ENCODE peak calls at places on chromosomes 11 and 22, in five cellular contexts. One of them, this sample, is unnamed.

GRCh38 chr22:36625102-36625501 is 78.5 kb downstream of the CACNG2 start:
- DNase-seq in mammary epithelial cell: no peak
- DNase-seq in upper lobe of left lung: no peak
- DNase-seq in GM12865: no peak
- DNase-seq in adrenal gland: no peak
- DNase-seq in this sample: no peak

GRCh38 chr11:46948378-46949131 is 12.0 kb downstream of the CSTPP1 start:
- DNase-seq in mammary epithelial cell: peak; percentile 60
- DNase-seq in upper lobe of left lung: no peak
- DNase-seq in GM12865: no peak
- DNase-seq in adrenal gland: no peak
- DNase-seq in this sample: peak; percentile 43

GRCh38 chr22:50734343-50734771 is 3.6 kb upstream of the ACR start:
- DNase-seq in mammary epithelial cell: no peak
- DNase-seq in upper lobe of left lung: no peak
- DNase-seq in GM12865: no peak
- DNase-seq in adrenal gland: peak; percentile 13
- DNase-seq in this sample: no peak

GRCh38 chr22:49502126-49502826 is 325.4 kb downstream of the BRD1 start:
- DNase-seq in mammary epithelial cell: no peak
- DNase-seq in upper lobe of left lung: no peak
- DNase-seq in GM12865: no peak
- DNase-seq in adrenal gland: no peak
- DNase-seq in this sample: no peak

GRCh38 chr11:911031-911889 is 650 bp upstream of the CHID1 start:
- DNase-seq in mammary epithelial cell: peak; percentile 38
- DNase-seq in upper lobe of left lung: no peak
- DNase-seq in GM12865: peak; percentile 55
- DNase-seq in adrenal gland: peak; percentile 75
- DNase-seq in this sample: peak; percentile 39

GRCh38 chr11:86478348-86478747 is 103.7 kb downstream of the CCDC81 start:
- DNase-seq in mammary epithelial cell: no peak
- DNase-seq in upper lobe of left lung: no peak
- DNase-seq in GM12865: no peak
- DNase-seq in adrenal gland: no peak
- DNase-seq in this sample: no peak

GRCh38 chr22:35991168-35991567 is 37.5 kb downstream of the RBFOX2 start:
- DNase-seq in mammary epithelial cell: no peak
- DNase-seq in upper lobe of left lung: no peak
- DNase-seq in GM12865: no peak
- DNase-seq in adrenal gland: no peak
- DNase-seq in this sample: no peak

GRCh38 chr11:73268671-73269271 is 3.4 kb upstream of the P2RY6 start:
- DNase-seq in mammary epithelial cell: no peak
- DNase-seq in upper lobe of left lung: no peak
- DNase-seq in GM12865: no peak
- DNase-seq in adrenal gland: no peak
- DNase-seq in this sample: no peak

GRCh38 chr11:46348566-46348981 is 1.3 kb downstream of the DGKZ start:
- DNase-seq in mammary epithelial cell: no peak
- DNase-seq in upper lobe of left lung: no peak
- DNase-seq in GM12865: no peak
- DNase-seq in adrenal gland: no peak
- DNase-seq in this sample: peak; percentile 70

GRCh38 chr22:49869855-49870712 is 16.4 kb downstream of the ZBED4 start:
- DNase-seq in mammary epithelial cell: no peak
- DNase-seq in upper lobe of left lung: no peak
- DNase-seq in GM12865: no peak
- DNase-seq in adrenal gland: no peak
- DNase-seq in this sample: no peak

GRCh38 chr11:118342503-118343161 is at the start of gene CD3D:
- DNase-seq in mammary epithelial cell: no peak
- DNase-seq in upper lobe of left lung: no peak
- DNase-seq in GM12865: no peak
- DNase-seq in adrenal gland: no peak
- DNase-seq in this sample: no peak

GRCh38 chr11:118340437-118340836 is 2.1 kb downstream of the CD3D start:
- DNase-seq in mammary epithelial cell: no peak
- DNase-seq in upper lobe of left lung: no peak
- DNase-seq in GM12865: no peak
- DNase-seq in adrenal gland: no peak
- DNase-seq in this sample: no peak

GRCh38 chr11:118341749-118342489 is 586 bp downstream of the CD3D start:
- DNase-seq in mammary epithelial cell: no peak
- DNase-seq in upper lobe of left lung: no peak
- DNase-seq in GM12865: no peak
- DNase-seq in adrenal gland: no peak
- DNase-seq in this sample: no peak

GRCh38 chr11:118343248-118343647 is 743 bp upstream of the CD3D start:
- DNase-seq in mammary epithelial cell: no peak
- DNase-seq in upper lobe of left lung: no peak
- DNase-seq in GM12865: peak; percentile 38
- DNase-seq in adrenal gland: no peak
- DNase-seq in this sample: no peak

GRCh38 chr11:118343981-118344521 is at the start of gene CD3G:
- DNase-seq in mammary epithelial cell: no peak
- DNase-seq in upper lobe of left lung: no peak
- DNase-seq in GM12865: no peak
- DNase-seq in adrenal gland: no peak
- DNase-seq in this sample: no peak
- H3K4me3 ChIP-seq in mammary epithelial cell: no peak within 1 kb of the TSS
- H3K4me3 ChIP-seq in upper lobe of left lung: no peak within 1 kb of the TSS
- H3K4me3 ChIP-seq in GM12865: no peak within 1 kb of the TSS
- H3K4me3 ChIP-seq in adrenal gland: no peak within 1 kb of the TSS
- H3K4me3 ChIP-seq in this sample: no peak within 1 kb of the TSS

DNA sequence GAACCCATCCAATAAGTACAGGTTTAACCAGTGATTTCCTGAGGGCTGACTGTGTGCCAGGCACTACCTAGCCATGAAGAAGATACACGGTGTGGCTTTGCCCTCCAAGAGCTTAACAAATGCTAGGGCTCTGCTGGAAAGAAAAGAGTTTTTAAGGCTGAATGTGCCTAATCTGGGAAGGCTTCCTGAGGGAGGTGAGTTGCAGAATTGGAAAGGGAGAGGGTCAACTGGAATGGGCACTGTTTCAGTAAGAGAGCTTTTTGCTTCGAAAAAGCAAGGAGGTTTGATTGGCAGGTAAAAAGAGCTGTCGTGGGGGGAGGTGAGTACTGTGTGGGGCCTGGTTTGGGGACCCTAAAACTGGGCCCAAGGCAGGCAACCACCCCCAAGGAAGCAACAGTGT is 2.7 kb downstream of the FAM83F start:
- DNase-seq in mammary epithelial cell: no peak
- DNase-seq in upper lobe of left lung: no peak
- DNase-seq in GM12865: no peak
- DNase-seq in adrenal gland: no peak
- DNase-seq in this sample: no peak
- H3K4me3 ChIP-seq in mammary epithelial cell: peak overlapping the region; percentile 93
- H3K4me3 ChIP-seq in upper lobe of left lung: no peak overlapping the region
- H3K4me3 ChIP-seq in GM12865: no peak overlapping the region
- H3K4me3 ChIP-seq in adrenal gland: no peak overlapping the region
- H3K4me3 ChIP-seq in this sample: no peak overlapping the region

GRCh38 chr11:6745465-6746015 is 26.2 kb downstream of the OR2AG2 start:
- DNase-seq in mammary epithelial cell: no peak
- DNase-seq in upper lobe of left lung: no peak
- DNase-seq in GM12865: peak; percentile 75
- DNase-seq in adrenal gland: no peak
- DNase-seq in this sample: no peak

GRCh38 chr11:6746626-6747025 is 25.1 kb downstream of the OR2AG2 start:
- DNase-seq in mammary epithelial cell: no peak
- DNase-seq in upper lobe of left lung: no peak
- DNase-seq in GM12865: no peak
- DNase-seq in adrenal gland: no peak
- DNase-seq in this sample: no peak

GRCh38 chr11:6745018-6745417 is 26.8 kb downstream of the OR2AG2 start:
- DNase-seq in mammary epithelial cell: no peak
- DNase-seq in upper lobe of left lung: no peak
- DNase-seq in GM12865: peak; percentile 15
- DNase-seq in adrenal gland: no peak
- DNase-seq in this sample: no peak

GRCh38 chr11:6747097-6747662 is 24.6 kb downstream of the OR2AG2 start:
- DNase-seq in mammary epithelial cell: no peak
- DNase-seq in upper lobe of left lung: no peak
- DNase-seq in GM12865: peak; percentile 18
- DNase-seq in adrenal gland: no peak
- DNase-seq in this sample: no peak

DNA sequence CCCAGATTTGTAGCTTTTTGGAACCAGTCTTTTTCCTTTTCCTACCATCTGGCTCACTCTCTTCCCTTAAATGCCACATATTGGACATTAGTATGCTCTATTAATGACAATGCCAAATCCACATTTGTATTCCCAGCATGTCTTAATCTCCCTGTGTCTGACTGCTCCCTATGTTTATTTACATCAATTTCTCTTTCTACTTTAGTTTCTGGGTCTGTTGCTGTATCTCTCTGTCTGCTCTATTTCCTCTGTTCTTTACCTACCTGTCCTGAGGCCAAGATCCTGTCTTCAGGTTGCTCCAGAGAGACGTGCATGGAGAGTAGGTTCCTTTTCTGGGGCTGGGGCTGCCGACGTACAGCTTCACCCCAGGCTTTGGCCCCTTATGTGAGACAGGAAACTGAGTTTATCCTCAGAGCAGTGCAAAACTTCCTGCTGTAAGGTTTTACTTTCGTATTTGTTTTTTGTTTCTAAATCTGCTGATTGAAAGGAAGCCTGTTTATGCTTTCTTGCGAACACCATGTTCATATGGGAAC is 25.6 kb downstream of the OR2AG2 start:
- DNase-seq in mammary epithelial cell: no peak
- DNase-seq in upper lobe of left lung: no peak
- DNase-seq in GM12865: peak; percentile 87
- DNase-seq in adrenal gland: no peak
- DNase-seq in this sample: peak; percentile 24
- H3K4me3 ChIP-seq in mammary epithelial cell: no peak overlapping the region
- H3K4me3 ChIP-seq in upper lobe of left lung: peak overlapping the region; percentile 28
- H3K4me3 ChIP-seq in GM12865: peak overlapping the region; percentile 97
- H3K4me3 ChIP-seq in adrenal gland: no peak overlapping the region
- H3K4me3 ChIP-seq in this sample: peak overlapping the region; percentile 12

DNA sequence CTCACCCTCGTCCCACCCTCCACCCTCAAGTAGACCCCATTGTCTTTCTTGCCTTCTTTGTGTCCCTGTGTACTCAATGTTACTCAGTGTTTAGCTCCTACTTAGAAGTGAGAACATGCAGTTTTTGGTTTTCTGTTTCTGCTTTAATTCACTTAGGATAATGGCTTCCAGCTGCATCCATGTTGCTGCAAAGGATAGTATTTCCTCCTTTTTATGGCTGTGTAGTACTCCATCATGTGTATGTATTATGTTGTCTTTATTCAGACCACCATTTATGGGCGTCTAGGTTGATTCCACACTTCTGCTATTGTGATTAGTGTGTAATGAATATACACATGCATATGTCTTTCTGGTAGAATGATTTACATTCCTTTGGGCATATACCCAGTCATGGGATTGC is 73.6 kb downstream of the SIK2 start:
- DNase-seq in mammary epithelial cell: no peak
- DNase-seq in upper lobe of left lung: no peak
- DNase-seq in GM12865: no peak
- DNase-seq in adrenal gland: no peak
- DNase-seq in this sample: no peak
- H3K4me3 ChIP-seq in mammary epithelial cell: no peak overlapping the region
- H3K4me3 ChIP-seq in upper lobe of left lung: no peak overlapping the region
- H3K4me3 ChIP-seq in GM12865: no peak overlapping the region
- H3K4me3 ChIP-seq in adrenal gland: no peak overlapping the region
- H3K4me3 ChIP-seq in this sample: no peak overlapping the region

DNA sequence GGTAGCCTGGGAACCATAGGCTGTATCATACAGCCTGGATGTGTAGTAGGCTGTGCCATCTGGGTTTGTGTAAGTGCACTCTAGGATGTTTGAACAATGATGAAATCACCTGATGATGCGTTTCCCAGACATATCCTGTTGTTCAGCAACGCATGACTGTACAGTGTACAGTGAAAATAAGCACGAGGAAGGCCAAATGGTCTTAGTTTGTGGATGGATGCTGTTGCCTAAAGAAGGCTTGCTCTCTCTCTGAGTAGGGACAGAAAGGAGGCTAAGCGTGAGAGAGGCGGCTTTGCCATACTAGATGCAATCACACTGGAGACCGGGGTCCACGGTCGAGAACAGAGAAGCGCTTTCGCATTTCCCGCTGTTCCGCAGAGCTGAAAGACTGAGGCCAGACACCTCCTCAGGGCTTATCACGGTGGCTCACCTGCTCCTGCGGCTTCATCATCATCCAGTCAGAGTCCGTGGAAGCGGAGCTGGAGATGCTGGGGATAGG is 27.6 kb upstream of the APLP2 start:
- DNase-seq in mammary epithelial cell: peak; percentile 91
- DNase-seq in upper lobe of left lung: no peak
- DNase-seq in GM12865: no peak
- DNase-seq in adrenal gland: no peak
- DNase-seq in this sample: no peak
- H3K4me3 ChIP-seq in mammary epithelial cell: no peak overlapping the region
- H3K4me3 ChIP-seq in upper lobe of left lung: no peak overlapping the region
- H3K4me3 ChIP-seq in GM12865: no peak overlapping the region
- H3K4me3 ChIP-seq in adrenal gland: no peak overlapping the region
- H3K4me3 ChIP-seq in this sample: no peak overlapping the region

DNA sequence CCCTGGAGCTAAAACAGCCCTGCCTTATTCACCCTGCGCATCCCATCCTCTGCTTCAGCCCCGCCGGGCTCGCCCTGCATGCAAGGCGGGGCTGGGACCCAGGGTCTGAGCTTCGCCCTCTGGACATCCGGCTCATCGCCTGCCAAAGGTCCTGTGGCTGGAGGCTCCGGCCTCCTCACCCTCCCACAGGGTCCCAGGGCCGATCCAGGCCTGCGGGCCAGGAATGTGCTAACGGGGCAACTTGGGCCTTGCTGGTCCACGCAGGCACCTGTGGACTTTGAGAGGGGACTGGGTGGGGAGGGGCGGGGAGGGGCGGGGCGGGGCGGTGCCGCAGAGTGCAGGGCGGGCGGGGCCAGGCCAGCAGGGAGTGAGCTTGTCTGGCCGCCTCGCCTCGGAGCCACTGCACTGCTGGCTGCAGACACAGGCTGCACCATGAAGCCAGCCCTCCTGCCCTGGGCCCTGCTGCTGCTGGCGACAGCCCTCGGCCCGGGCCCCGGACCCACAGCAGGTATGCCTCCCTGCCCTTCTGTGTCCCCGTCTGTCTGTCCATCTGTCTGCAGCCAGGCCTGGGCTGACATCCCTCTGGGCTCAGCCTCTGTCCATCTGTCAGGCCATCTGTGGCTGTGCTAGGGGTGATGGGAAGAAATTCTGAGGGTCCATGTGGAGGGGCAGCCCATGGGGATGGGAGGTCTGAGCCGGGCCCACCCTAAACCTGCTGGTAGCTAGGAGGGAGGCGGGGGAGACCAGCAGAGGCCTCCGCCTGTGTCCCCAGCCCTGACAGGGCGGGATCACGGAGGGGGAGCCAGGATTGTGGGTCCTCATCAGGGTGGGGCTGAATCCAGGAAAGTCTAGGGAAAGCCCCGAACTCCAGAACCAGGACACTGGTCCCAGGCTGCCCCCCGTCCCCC is at the start of gene SUSD2:
- DNase-seq in mammary epithelial cell: no peak
- DNase-seq in upper lobe of left lung: peak; percentile 88
- DNase-seq in GM12865: no peak
- DNase-seq in adrenal gland: no peak
- DNase-seq in this sample: peak; percentile 48
- H3K4me3 ChIP-seq in mammary epithelial cell: no peak within 1 kb of the TSS
- H3K4me3 ChIP-seq in upper lobe of left lung: peak within 1 kb of the TSS; percentile 41
- H3K4me3 ChIP-seq in GM12865: no peak within 1 kb of the TSS
- H3K4me3 ChIP-seq in adrenal gland: no peak within 1 kb of the TSS
- H3K4me3 ChIP-seq in this sample: no peak within 1 kb of the TSS

GRCh38 chr11:35909866-35910265 is 34.0 kb upstream of the LDLRAD3 start:
- DNase-seq in mammary epithelial cell: no peak
- DNase-seq in upper lobe of left lung: no peak
- DNase-seq in GM12865: no peak
- DNase-seq in adrenal gland: no peak
- DNase-seq in this sample: no peak
- H3K4me3 ChIP-seq in mammary epithelial cell: no peak overlapping the region
- H3K4me3 ChIP-seq in upper lobe of left lung: no peak overlapping the region
- H3K4me3 ChIP-seq in GM12865: no peak overlapping the region
- H3K4me3 ChIP-seq in adrenal gland: no peak overlapping the region
- H3K4me3 ChIP-seq in this sample: no peak overlapping the region